ENCODE peak calls at places on chromosome 18, in four cellular contexts. One of them, this sample, is unnamed.
A peak's percentile ranks its signal among the peaks of the same experiment; 100 is the strongest.

GRCh38 chr18:43665239-43665788 is 388.0 kb upstream of the SYT4 start:
- DNase-seq in GM12878: no peak
- DNase-seq in heart right ventricle: no peak
- DNase-seq in PC-3: peak; percentile 39
- DNase-seq in this sample: peak; percentile 63

GRCh38 chr18:29083545-29083944 is 906.6 kb upstream of the CDH2 start:
- DNase-seq in heart right ventricle: peak; percentile 12
- DNase-seq in PC-3: no peak
- DNase-seq in GM12878: no peak
- DNase-seq in this sample: peak; percentile 23

GRCh38 chr18:50802133-50802532 is 17.7 kb downstream of the MRO start:
- DNase-seq in heart right ventricle: no peak
- DNase-seq in PC-3: no peak
- DNase-seq in GM12878: no peak
- DNase-seq in this sample: peak; percentile 13

GRCh38 chr18:56740645-56741044 is 89.5 kb downstream of the WDR7 start:
- DNase-seq in PC-3: no peak
- DNase-seq in GM12878: no peak
- DNase-seq in heart right ventricle: no peak
- DNase-seq in this sample: no peak

GRCh38 chr18:49094979-49095632 is 144.3 kb upstream of the SMAD7 start:
- DNase-seq in heart right ventricle: no peak
- DNase-seq in PC-3: peak; percentile 43
- DNase-seq in GM12878: no peak
- DNase-seq in this sample: peak; percentile 56

GRCh38 chr18:61635901-61636528 is 256.8 kb downstream of the RNF152 start:
- DNase-seq in PC-3: peak; percentile 61
- DNase-seq in heart right ventricle: peak; percentile 57
- DNase-seq in GM12878: no peak
- DNase-seq in this sample: peak; percentile 54

GRCh38 chr18:61194726-61195125 is 138.5 kb upstream of the CDH20 start:
- DNase-seq in PC-3: no peak
- DNase-seq in GM12878: no peak
- DNase-seq in heart right ventricle: no peak
- DNase-seq in this sample: no peak

GRCh38 chr18:48475635-48476549 is 62.9 kb upstream of the CTIF start:
- DNase-seq in PC-3: peak; percentile 63
- DNase-seq in heart right ventricle: peak; percentile 66
- DNase-seq in GM12878: peak; percentile 5
- DNase-seq in this sample: peak; percentile 57

GRCh38 chr18:34342960-34343359 is 118.2 kb upstream of the NOL4 start:
- DNase-seq in GM12878: no peak
- DNase-seq in heart right ventricle: no peak
- DNase-seq in PC-3: peak; percentile 73
- DNase-seq in this sample: peak; percentile 51

GRCh38 chr18:7038330-7038846 is 79.2 kb downstream of the LAMA1 start:
- DNase-seq in GM12878: no peak
- DNase-seq in PC-3: peak; percentile 77
- DNase-seq in heart right ventricle: peak; percentile 46
- DNase-seq in this sample: peak; percentile 95

GRCh38 chr18:21049306-21049705 is 62.3 kb downstream of the ROCK1 start:
- DNase-seq in GM12878: no peak
- DNase-seq in PC-3: no peak
- DNase-seq in heart right ventricle: no peak
- DNase-seq in this sample: no peak

GRCh38 chr18:36504928-36505327 is 207.4 kb downstream of the FHOD3 start:
- DNase-seq in GM12878: no peak
- DNase-seq in heart right ventricle: no peak
- DNase-seq in PC-3: peak; percentile 72
- DNase-seq in this sample: peak; percentile 47

GRCh38 chr18:48825101-48825745 is 125.5 kb downstream of the SMAD7 start:
- DNase-seq in PC-3: no peak
- DNase-seq in GM12878: no peak
- DNase-seq in heart right ventricle: peak; percentile 40
- DNase-seq in this sample: no peak

GRCh38 chr18:74625157-74625556 is 27.5 kb downstream of the ZNF407 start:
- DNase-seq in heart right ventricle: no peak
- DNase-seq in GM12878: no peak
- DNase-seq in PC-3: no peak
- DNase-seq in this sample: no peak

GRCh38 chr18:39178171-39178570 is 1612.6 kb upstream of the CELF4 start:
- DNase-seq in GM12878: no peak
- DNase-seq in heart right ventricle: no peak
- DNase-seq in PC-3: no peak
- DNase-seq in this sample: no peak

GRCh38 chr18:13730486-13730885 is 4.0 kb downstream of the RNMT start:
- DNase-seq in GM12878: no peak
- DNase-seq in heart right ventricle: no peak
- DNase-seq in PC-3: no peak
- DNase-seq in this sample: no peak

GRCh38 chr18:8288447-8289213 is 320.6 kb upstream of the RAB12 start:
- DNase-seq in GM12878: no peak
- DNase-seq in heart right ventricle: peak; percentile 43
- DNase-seq in PC-3: no peak
- DNase-seq in this sample: no peak

GRCh38 chr18:74745658-74746403 is 148.2 kb downstream of the ZNF407 start:
- DNase-seq in PC-3: peak; percentile 89
- DNase-seq in GM12878: no peak
- DNase-seq in heart right ventricle: no peak
- DNase-seq in this sample: peak; percentile 58

GRCh38 chr18:29251681-29252080 is 1074.8 kb upstream of the CDH2 start:
- DNase-seq in PC-3: no peak
- DNase-seq in GM12878: no peak
- DNase-seq in heart right ventricle: no peak
- DNase-seq in this sample: no peak

GRCh38 chr18:51867767-51868166 is 472.2 kb upstream of the DCC start:
- DNase-seq in heart right ventricle: no peak
- DNase-seq in GM12878: no peak
- DNase-seq in PC-3: no peak
- DNase-seq in this sample: no peak

GRCh38 chr18:42183746-42184145 is 228.7 kb downstream of the PIK3C3 start:
- DNase-seq in GM12878: no peak
- DNase-seq in PC-3: peak; percentile 73
- DNase-seq in heart right ventricle: no peak
- DNase-seq in this sample: peak; percentile 61

GRCh38 chr18:68494802-68495560 is 219.9 kb downstream of the TMX3 start:
- DNase-seq in PC-3: peak; percentile 25
- DNase-seq in heart right ventricle: peak; percentile 5
- DNase-seq in GM12878: no peak
- DNase-seq in this sample: peak; percentile 22

GRCh38 chr18:61842146-61842545 is 50.7 kb downstream of the RNF152 start:
- DNase-seq in GM12878: peak; percentile 2
- DNase-seq in PC-3: no peak
- DNase-seq in heart right ventricle: no peak
- DNase-seq in this sample: no peak

GRCh38 chr18:47345996-47346395 is 94.5 kb upstream of the SKOR2 start:
- DNase-seq in heart right ventricle: no peak
- DNase-seq in GM12878: no peak
- DNase-seq in PC-3: no peak
- DNase-seq in this sample: no peak

GRCh38 chr18:51273435-51273834 is 76.0 kb upstream of the MEX3C start:
- DNase-seq in GM12878: no peak
- DNase-seq in heart right ventricle: no peak
- DNase-seq in PC-3: no peak
- DNase-seq in this sample: no peak

GRCh38 chr18:58211510-58211909 is 167.5 kb downstream of the NEDD4L start:
- DNase-seq in heart right ventricle: no peak
- DNase-seq in PC-3: no peak
- DNase-seq in GM12878: no peak
- DNase-seq in this sample: no peak
- H3K4me1 ChIP-seq in heart right ventricle: peaks cover 17% of the 10 kb centered on the region
- H3K4me1 ChIP-seq in PC-3: peaks cover 70% of the 10 kb centered on the region
- H3K4me1 ChIP-seq in GM12878: peaks cover 12% of the 10 kb centered on the region
- H3K4me1 ChIP-seq in this sample: peaks cover 54% of the 10 kb centered on the region

GRCh38 chr18:59839931-59840685 is 59.7 kb upstream of the PMAIP1 start:
- DNase-seq in GM12878: no peak
- DNase-seq in PC-3: peak; percentile 36
- DNase-seq in heart right ventricle: no peak
- DNase-seq in this sample: no peak
- TF ChIP-seq CTCF in GM12878: peak; percentile 15
- TF ChIP-seq CTCF in PC-3: peak; percentile 53
- TF ChIP-seq CTCF in heart right ventricle: no peak
- TF ChIP-seq CTCF in this sample: peak; percentile 50

GRCh38 chr18:44747157-44747556 is 66.5 kb downstream of the SETBP1 start:
- DNase-seq in heart right ventricle: no peak
- DNase-seq in GM12878: no peak
- DNase-seq in PC-3: no peak
- DNase-seq in this sample: no peak
- H3K4me1 ChIP-seq in heart right ventricle: peaks cover 46% of the 10 kb centered on the region
- H3K4me1 ChIP-seq in GM12878: peaks cover 33% of the 10 kb centered on the region
- H3K4me1 ChIP-seq in PC-3: no peaks in the 10 kb centered on the region
- H3K4me1 ChIP-seq in this sample: no peaks in the 10 kb centered on the region

GRCh38 chr18:76169733-76170132 is 325.3 kb downstream of the ZNF516 start:
- DNase-seq in heart right ventricle: no peak
- DNase-seq in GM12878: no peak
- DNase-seq in PC-3: peak; percentile 15
- DNase-seq in this sample: no peak
- TF ChIP-seq CTCF in heart right ventricle: no peak
- TF ChIP-seq CTCF in GM12878: peak; percentile 40
- TF ChIP-seq CTCF in PC-3: peak; percentile 52
- TF ChIP-seq CTCF in this sample: peak; percentile 11

DNA sequence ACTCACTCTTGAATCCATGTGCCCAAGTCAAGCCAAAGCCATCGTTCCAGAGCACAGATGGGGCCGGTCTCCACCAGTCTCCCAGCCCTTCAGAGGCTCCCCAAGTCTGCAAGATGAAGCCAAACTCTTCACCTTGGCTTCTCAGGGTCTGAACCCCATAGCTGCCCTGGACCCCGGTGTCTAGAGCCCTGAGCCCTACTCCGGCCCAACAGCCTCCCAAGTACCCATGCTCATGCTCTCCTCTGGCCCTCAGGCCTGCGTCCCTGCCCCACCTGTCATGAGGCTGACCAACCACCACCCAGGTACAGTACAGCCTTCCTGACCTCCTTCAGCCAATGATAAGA is 46.0 kb downstream of the ZNF516 start:
- DNase-seq in PC-3: no peak
- DNase-seq in heart right ventricle: no peak
- DNase-seq in GM12878: no peak
- DNase-seq in this sample: no peak
- H3K4me1 ChIP-seq in PC-3: peaks cover 16% of the 10 kb centered on the region
- H3K4me1 ChIP-seq in heart right ventricle: peaks cover 93% of the 10 kb centered on the region
- H3K4me1 ChIP-seq in GM12878: peaks cover 23% of the 10 kb centered on the region
- H3K4me1 ChIP-seq in this sample: peaks cover 7% of the 10 kb centered on the region

GRCh38 chr18:76463358-76463757 is 31.7 kb downstream of the ZNF516 start:
- DNase-seq in PC-3: no peak
- DNase-seq in heart right ventricle: no peak
- DNase-seq in GM12878: no peak
- DNase-seq in this sample: no peak

GRCh38 chr18:76461148-76461547 is 33.9 kb downstream of the ZNF516 start:
- DNase-seq in PC-3: no peak
- DNase-seq in heart right ventricle: no peak
- DNase-seq in GM12878: no peak
- DNase-seq in this sample: no peak

GRCh38 chr18:76461692-76462325 is 33.2 kb downstream of the ZNF516 start:
- DNase-seq in GM12878: no peak
- DNase-seq in heart right ventricle: no peak
- DNase-seq in PC-3: no peak
- DNase-seq in this sample: no peak

GRCh38 chr18:76463872-76464271 is 31.2 kb downstream of the ZNF516 start:
- DNase-seq in heart right ventricle: no peak
- DNase-seq in PC-3: no peak
- DNase-seq in GM12878: no peak
- DNase-seq in this sample: no peak

GRCh38 chr18:76462326-76462694 is 32.7 kb downstream of the ZNF516 start:
- DNase-seq in GM12878: no peak
- DNase-seq in PC-3: no peak
- DNase-seq in heart right ventricle: no peak
- DNase-seq in this sample: no peak
- TF ChIP-seq CTCF in GM12878: no peak
- TF ChIP-seq CTCF in PC-3: no peak
- TF ChIP-seq CTCF in heart right ventricle: no peak
- TF ChIP-seq CTCF in this sample: no peak

GRCh38 chr18:10481831-10482230 is 27.4 kb downstream of the APCDD1 start:
- DNase-seq in GM12878: no peak
- DNase-seq in PC-3: no peak
- DNase-seq in heart right ventricle: no peak
- DNase-seq in this sample: no peak
- H3K4me1 ChIP-seq in GM12878: peaks cover 22% of the 10 kb centered on the region
- H3K4me1 ChIP-seq in PC-3: no peaks in the 10 kb centered on the region
- H3K4me1 ChIP-seq in heart right ventricle: peaks cover 34% of the 10 kb centered on the region
- H3K4me1 ChIP-seq in this sample: no peaks in the 10 kb centered on the region

DNA sequence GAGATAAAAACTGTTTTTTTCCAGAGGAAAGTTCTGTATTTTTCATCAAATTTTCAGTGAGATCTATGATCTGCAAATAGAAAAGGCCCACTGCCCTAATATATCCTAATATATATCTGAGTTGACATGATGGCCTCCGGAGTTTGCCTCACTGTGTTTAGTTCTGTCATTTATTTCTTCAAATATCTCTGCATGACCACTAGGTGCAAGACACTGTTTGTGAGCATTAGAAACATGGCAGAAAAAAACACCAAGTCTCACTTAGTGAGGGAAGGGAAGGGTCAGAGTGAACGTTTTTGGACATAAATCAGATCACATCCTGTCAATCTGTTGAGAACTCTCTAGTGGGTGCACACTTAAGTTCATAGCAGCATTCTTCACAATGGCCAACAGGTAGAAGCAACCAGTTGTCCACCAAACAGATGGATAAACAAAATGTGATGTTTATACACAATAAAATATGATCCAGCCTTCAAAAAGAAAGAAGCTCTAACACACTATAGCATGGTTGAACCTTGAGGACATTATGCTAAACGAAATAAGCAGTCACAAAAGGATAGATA is 53.4 kb downstream of the SPIRE1 start:
- DNase-seq in GM12878: no peak
- DNase-seq in heart right ventricle: no peak
- DNase-seq in PC-3: no peak
- DNase-seq in this sample: no peak
- TF ChIP-seq CTCF in GM12878: peak; percentile 13
- TF ChIP-seq CTCF in heart right ventricle: no peak
- TF ChIP-seq CTCF in PC-3: peak; percentile 51
- TF ChIP-seq CTCF in this sample: peak; percentile 11

DNA sequence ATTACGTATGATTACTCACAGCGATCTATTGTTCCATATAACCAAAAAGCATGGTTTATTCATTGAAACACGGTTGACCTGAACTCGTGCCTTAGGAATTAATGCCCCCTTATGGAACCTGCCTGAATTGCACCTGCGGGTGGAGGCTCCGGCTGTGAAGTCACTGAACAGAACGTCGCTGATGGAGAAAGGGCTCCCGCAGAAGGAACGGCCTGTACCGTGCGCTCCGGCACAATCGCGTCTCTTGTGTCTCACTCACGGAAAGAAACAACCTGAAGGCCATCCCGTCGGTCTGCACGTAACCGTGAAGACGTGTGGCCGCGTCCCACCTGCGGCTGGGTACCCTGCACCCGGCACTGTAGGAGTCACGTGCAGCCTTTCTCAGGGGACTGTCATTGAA is 133.1 kb downstream of the NFATC1 start:
- DNase-seq in PC-3: peak; percentile 78
- DNase-seq in heart right ventricle: peak; percentile 69
- DNase-seq in GM12878: no peak
- DNase-seq in this sample: no peak
- H3K4me1 ChIP-seq in PC-3: no peaks in the 10 kb centered on the region
- H3K4me1 ChIP-seq in heart right ventricle: peaks cover 24% of the 10 kb centered on the region
- H3K4me1 ChIP-seq in GM12878: peaks cover 9% of the 10 kb centered on the region
- H3K4me1 ChIP-seq in this sample: no peaks in the 10 kb centered on the region

This sample was measured in foreskin keratinocyte.